ENCODE peak calls at places on chromosomes 11 and 22, in four cellular contexts. M, V, N and J are unnamed samples.

GRCh38 chr11:59756845-59757244 is 1.7 kb downstream of the STX3 start:
- DNase-seq in M (peak), V (peak), N (no peak), J (no peak)

GRCh38 chr22:38317995-38318715 is 922 bp upstream of the CSNK1E start:
- DNase-seq in M (peak), V (peak), N (no peak), J (peak)

GRCh38 chr22:36343720-36344105 is 44.1 kb downstream of the MYH9 start:
- DNase-seq in M (no peak), V (no peak), N (no peak), J (no peak)

GRCh38 chr11:95230054-95231034 is 658 bp downstream of the SESN3 start:
- DNase-seq in M (no peak), V (no peak), N (peak), J (no peak)

GRCh38 chr22:23144926-23145906 is at the start of gene RAB36:
- DNase-seq in M (peak), V (peak), N (peak), J (peak)

GRCh38 chr11:102517670-102518069 is 12.9 kb downstream of the MMP7 start:
- DNase-seq in M (no peak), V (no peak), N (no peak), J (no peak)

GRCh38 chr22:42277988-42278776 is 7.7 kb upstream of the TCF20 start:
- DNase-seq in M (no peak), V (no peak), N (peak), J (no peak)

GRCh38 chr11:110000858-110001257 is 92.3 kb upstream of the ZC3H12C start:
- DNase-seq in M (no peak), V (no peak), N (no peak), J (no peak)

GRCh38 chr22:29727248-29727551 is 7.4 kb downstream of the CABP7 start:
- DNase-seq in M (no peak), V (no peak), N (peak), J (no peak)

GRCh38 chr11:125957623-125958330 is 11.9 kb downstream of the VSIG10L2 start:
- DNase-seq in M (no peak), V (no peak), N (no peak), J (no peak)

GRCh38 chr11:114886644-114887259 is 208.4 kb downstream of the NXPE2 start:
- DNase-seq in M (no peak), V (no peak), N (no peak), J (no peak)